ENCODE peak calls at places on chromosomes 3 and 15, in six cellular contexts. Q is lower lobe of right lung, M is heart left ventricle, O is breast epithelium, K is astrocyte of the spinal cord, S is BJ. R is an unnamed sample.

GRCh38 chr15:48516125-48516524 is 129.4 kb downstream of the FBN1 start:
- DNase-seq in Q (no peak), M (no peak), O (no peak), K (no peak), S (no peak), R (no peak)

GRCh38 chr15:44195151-44195740 is at the start of gene FRMD5:
- DNase-seq in Q (peak), M (peak), O (peak), K (peak), S (peak), R (peak)

GRCh38 chr3:52236424-52236886 is 2.5 kb downstream of the TWF2 start:
- DNase-seq in Q (peak), M (peak), O (no peak), K (no peak), S (no peak), R (no peak)

GRCh38 chr3:4292301-4292700 is 10.9 kb upstream of the SETMAR start:
- DNase-seq in Q (no peak), M (no peak), O (no peak), K (no peak), S (no peak), R (no peak)

GRCh38 chr3:155080692-155081091 is 573 bp downstream of the MME start:
- DNase-seq in Q (no peak), M (no peak), O (no peak), K (no peak), S (no peak), R (no peak)

GRCh38 chr3:129344540-129345220 is 66.0 kb downstream of the HMCES start:
- DNase-seq in Q (no peak), M (no peak), O (no peak), K (no peak), S (no peak), R (peak)

GRCh38 chr3:64104006-64104405 is 80.7 kb upstream of the PSMD6 start:
- DNase-seq in Q (no peak), M (no peak), O (no peak), K (no peak), S (no peak), R (no peak)

GRCh38 chr15:71397377-71397776 is 282.1 kb downstream of the THSD4 start:
- DNase-seq in Q (peak), M (no peak), O (no peak), K (no peak), S (no peak), R (no peak)

GRCh38 chr3:4995500-4996053 is 16.3 kb downstream of the BHLHE40 start:
- DNase-seq in Q (no peak), M (no peak), O (no peak), K (peak), S (no peak), R (no peak)

GRCh38 chr15:100714749-100715342 is 112.5 kb downstream of the ASB7 start:
- DNase-seq in Q (no peak), M (no peak), O (peak), K (no peak), S (no peak), R (no peak)

GRCh38 chr3:134427400-134428111 is 53.3 kb upstream of the AMOTL2 start:
- DNase-seq in Q (no peak), M (peak), O (no peak), K (peak), S (peak), R (no peak)

GRCh38 chr15:26985050-26985449 is 14.1 kb downstream of the GABRG3 start:
- DNase-seq in Q (no peak), M (no peak), O (no peak), K (no peak), S (no peak), R (no peak)

GRCh38 chr3:156469456-156469855 is 85.5 kb downstream of the SSR3 start:
- DNase-seq in Q (no peak), M (no peak), O (no peak), K (no peak), S (no peak), R (no peak)

GRCh38 chr15:78506971-78507830 is at the start of gene HYKK:
- DNase-seq in Q (peak), M (peak), O (peak), K (peak), S (peak), R (peak)
- TF ChIP-seq CTCF in Q (peak), M (peak), O (no peak), K (peak), S (no peak), R (no peak)

GRCh38 chr3:39668420-39668819 is 141.0 kb upstream of the MYRIP start:
- DNase-seq in Q (no peak), M (no peak), O (no peak), K (peak), S (no peak), R (no peak)
- TF ChIP-seq CTCF in Q (peak), M (peak), O (no peak), K (peak), S (peak), R (peak)

GRCh38 chr3:27713435-27713880 is 8.7 kb downstream of the EOMES start:
- DNase-seq in Q (no peak), M (no peak), O (no peak), K (no peak), S (no peak), R (no peak)

GRCh38 chr3:27714101-27714526 is 8.0 kb downstream of the EOMES start:
- DNase-seq in Q (no peak), M (no peak), O (no peak), K (no peak), S (no peak), R (no peak)

GRCh38 chr3:27712136-27713065 is 9.7 kb downstream of the EOMES start:
- DNase-seq in Q (peak), M (peak), O (peak), K (peak), S (peak), R (peak)

GRCh38 chr3:27713066-27713400 is 9.1 kb downstream of the EOMES start:
- DNase-seq in Q (no peak), M (no peak), O (no peak), K (no peak), S (no peak), R (no peak)

DNA sequence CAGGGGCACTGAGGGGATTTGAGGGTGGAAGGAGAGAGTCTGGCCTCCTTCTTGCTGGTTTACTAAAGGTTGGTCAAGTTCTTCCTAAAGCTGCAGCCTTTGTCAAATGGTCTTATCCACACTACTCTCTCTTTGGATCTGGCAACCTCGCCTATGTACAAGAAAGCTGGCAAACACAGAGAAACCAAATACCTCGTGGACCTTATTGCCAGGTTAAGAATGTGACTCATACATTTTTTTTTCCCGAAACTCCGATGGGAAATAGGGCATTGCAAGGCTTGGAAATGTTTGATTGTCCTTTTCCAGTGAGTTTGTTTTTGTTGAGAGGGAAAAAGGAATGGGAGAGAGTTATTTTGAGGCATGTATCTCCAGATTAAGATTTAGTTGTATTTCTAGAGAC is 13.9 kb downstream of the EOMES start:
- DNase-seq in Q (no peak), M (no peak), O (no peak), K (no peak), S (no peak), R (no peak)
- TF ChIP-seq CTCF in Q (no peak), M (no peak), O (no peak), K (no peak), S (no peak), R (no peak)

GRCh38 chr15:99704444-99704838 is 28.8 kb downstream of the LYSMD4 start:
- DNase-seq in Q (no peak), M (no peak), O (no peak), K (peak), S (peak), R (no peak)

GRCh38 chr15:99707481-99708270 is 25.6 kb downstream of the LYSMD4 start:
- DNase-seq in Q (no peak), M (no peak), O (no peak), K (peak), S (peak), R (no peak)

GRCh38 chr15:99706557-99707303 is 26.5 kb downstream of the LYSMD4 start:
- DNase-seq in Q (no peak), M (no peak), O (no peak), K (no peak), S (no peak), R (no peak)

GRCh38 chr15:99702895-99703602 is 30.2 kb downstream of the LYSMD4 start:
- DNase-seq in Q (no peak), M (no peak), O (no peak), K (no peak), S (no peak), R (no peak)

DNA sequence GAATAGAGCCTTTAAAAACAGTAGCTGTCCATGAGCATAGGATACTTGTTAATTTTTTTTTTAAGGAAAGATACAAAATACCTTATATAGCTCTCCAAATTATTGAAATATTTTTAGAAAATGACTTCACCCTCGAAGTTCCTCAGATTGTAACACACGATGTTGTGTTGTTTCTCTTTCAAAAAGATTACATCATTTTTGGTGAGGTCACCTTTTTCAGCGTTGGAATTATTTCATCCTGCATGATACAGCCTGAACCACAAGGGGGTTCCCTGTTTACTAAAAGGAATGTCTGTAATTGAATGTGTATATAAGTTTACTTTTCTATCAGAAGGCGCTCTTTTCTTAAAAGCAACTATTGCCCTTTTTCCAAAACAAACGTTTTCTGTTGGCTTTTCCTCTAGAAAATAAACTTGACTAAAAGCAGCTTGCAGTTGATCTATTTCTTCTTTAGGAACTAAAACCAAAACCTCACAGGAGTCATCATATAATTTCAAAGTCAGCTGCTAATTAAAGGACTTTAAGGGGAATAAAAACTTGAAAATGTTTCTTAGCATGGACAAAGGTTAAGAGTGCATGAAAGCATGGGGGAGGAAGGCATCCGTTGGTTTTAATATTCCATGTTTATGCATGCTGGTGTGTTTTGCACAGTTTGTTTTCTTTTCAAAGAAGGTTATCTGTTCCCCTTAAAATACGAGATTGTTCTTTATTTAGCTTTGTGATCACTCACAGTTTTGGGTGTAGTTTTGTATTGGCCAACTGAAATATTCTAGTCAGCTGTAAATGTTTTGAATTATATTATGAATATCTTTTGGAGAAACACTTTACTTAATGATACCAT is 29.4 kb downstream of the LYSMD4 start:
- DNase-seq in Q (no peak), M (no peak), O (no peak), K (peak), S (peak), R (no peak)
- TF ChIP-seq CTCF in Q (peak), M (peak), O (peak), K (peak), S (peak), R (peak)

GRCh38 chr3:174620138-174620537 is 239.0 kb upstream of the NAALADL2 start:
- DNase-seq in Q (no peak), M (no peak), O (no peak), K (peak), S (no peak), R (no peak)
- TF ChIP-seq CTCF in Q (no peak), M (peak), O (no peak), K (peak), S (no peak), R (peak)

GRCh38 chr15:45364271-45364670 is 14.1 kb downstream of the GATM start:
- DNase-seq in Q (no peak), M (no peak), O (no peak), K (no peak), S (no peak), R (no peak)
- TF ChIP-seq CTCF in Q (no peak), M (no peak), O (no peak), K (no peak), S (no peak), R (no peak)

GRCh38 chr3:30606301-30607031 is at the start of gene TGFBR2:
- DNase-seq in Q (peak), M (peak), O (peak), K (peak), S (peak), R (peak)
- TF ChIP-seq CTCF in Q (peak), M (peak), O (no peak), K (peak), S (no peak), R (no peak)

R was measured in glutamatergic neuron.